ENCODE peak calls at places on chromosomes 3 and 15, in ten cellular contexts. G is osteocyte; I is activated CD8-positive, alpha-beta T cell treated with anti-CD3 and anti-CD28 coated beads for 36 hours; H is upper lobe of right lung; J is epithelial cell of esophagus; E is kidney epithelial cell; U is omental fat pad; S is cardiac fibroblast; B is AG09309; V is GM13976. K is an unnamed sample.

GRCh38 chr15:57747206-57747605 is 40.7 kb downstream of the POLR2M start:
- DNase-seq in G (no peak), I (peak), H (peak), J (peak), E (no peak), U (no peak), S (peak), B (no peak), V (no peak), K (peak)

GRCh38 chr3:159077860-159078259 is 276.0 kb downstream of the MFSD1 start:
- DNase-seq in G (no peak), I (no peak), H (no peak), J (peak), E (no peak), U (no peak), S (peak), B (peak), V (no peak), K (no peak)

GRCh38 chr3:108388136-108389132 is 92.1 kb downstream of the HHLA2 start:
- DNase-seq in G (no peak), I (peak), H (no peak), J (no peak), E (no peak), U (no peak), S (no peak), B (no peak), V (peak), K (no peak)

GRCh38 chr3:106943071-106943470 is 434.2 kb upstream of the CCDC54 start:
- DNase-seq in G (no peak), I (no peak), H (no peak), J (no peak), E (no peak), U (no peak), S (peak), B (no peak), V (no peak), K (no peak)

GRCh38 chr15:92899910-92900711 is at the start of gene CHD2:
- DNase-seq in G (no peak), I (peak), H (peak), J (peak), E (no peak), U (no peak), S (peak), B (peak), V (peak), K (peak)

GRCh38 chr3:87318609-87319008 is 42.2 kb upstream of the POU1F1 start:
- DNase-seq in G (no peak), I (no peak), H (no peak), J (no peak), E (no peak), U (no peak), S (peak), B (peak), V (no peak), K (no peak)

GRCh38 chr15:83210619-83211018 is 3.0 kb upstream of the HDGFL3 start:
- DNase-seq in G (no peak), I (no peak), H (no peak), J (peak), E (peak), U (no peak), S (peak), B (no peak), V (no peak), K (no peak)

GRCh38 chr3:192038726-192039125 is 577.8 kb downstream of the PYDC2 start:
- DNase-seq in G (no peak), I (no peak), H (no peak), J (peak), E (peak), U (no peak), S (peak), B (no peak), V (no peak), K (no peak)

GRCh38 chr3:119295816-119296484 is 1.8 kb downstream of the ARHGAP31 start:
- DNase-seq in G (no peak), I (no peak), H (no peak), J (no peak), E (no peak), U (no peak), S (peak), B (peak), V (no peak), K (no peak)

GRCh38 chr3:43894176-43895049 is 203.7 kb downstream of the ABHD5 start:
- DNase-seq in G (no peak), I (peak), H (peak), J (peak), E (no peak), U (no peak), S (peak), B (peak), V (peak), K (peak)

GRCh38 chr15:35481992-35482391 is 64.0 kb downstream of the DPH6 start:
- DNase-seq in G (no peak), I (no peak), H (no peak), J (peak), E (peak), U (no peak), S (peak), B (peak), V (no peak), K (no peak)

GRCh38 chr3:42778644-42779043 is 5.6 kb upstream of the CCDC13 start:
- DNase-seq in G (no peak), I (no peak), H (no peak), J (no peak), E (no peak), U (no peak), S (peak), B (no peak), V (no peak), K (no peak)

GRCh38 chr15:41160639-41161315 is 44.7 kb upstream of the INO80 start:
- DNase-seq in G (no peak), I (no peak), H (peak), J (peak), E (no peak), U (no peak), S (peak), B (no peak), V (no peak), K (no peak)

GRCh38 chr3:77186728-77187127 is 146.8 kb downstream of the ROBO2 start:
- DNase-seq in G (no peak), I (no peak), H (no peak), J (peak), E (peak), U (no peak), S (peak), B (no peak), V (no peak), K (no peak)

GRCh38 chr3:97720417-97720816 is 44.1 kb upstream of the ARL6 start:
- DNase-seq in G (no peak), I (no peak), H (no peak), J (peak), E (no peak), U (no peak), S (peak), B (no peak), V (no peak), K (no peak)

GRCh38 chr3:101070260-101071121 is 77.3 kb upstream of the ABI3BP start:
- DNase-seq in G (no peak), I (peak), H (peak), J (peak), E (no peak), U (peak), S (peak), B (no peak), V (peak), K (peak)

GRCh38 chr3:182179631-182180030 is 467.9 kb downstream of the SOX2 start:
- DNase-seq in G (no peak), I (no peak), H (no peak), J (peak), E (no peak), U (no peak), S (no peak), B (no peak), V (no peak), K (no peak)

GRCh38 chr3:159775372-159775961 is 213.2 kb upstream of the IL12A start:
- DNase-seq in G (no peak), I (no peak), H (no peak), J (peak), E (no peak), U (no peak), S (peak), B (peak), V (no peak), K (no peak)

GRCh38 chr3:60803812-60804211 is 447.4 kb downstream of the FHIT start:
- DNase-seq in G (no peak), I (no peak), H (no peak), J (no peak), E (no peak), U (no peak), S (no peak), B (no peak), V (no peak), K (no peak)

GRCh38 chr15:99253381-99254090 is 2.3 kb downstream of the LRRC28 start:
- DNase-seq in G (no peak), I (peak), H (no peak), J (no peak), E (no peak), U (no peak), S (peak), B (peak), V (no peak), K (no peak)

GRCh38 chr3:140292684-140293083 is 357.7 kb downstream of the CLSTN2 start:
- DNase-seq in G (no peak), I (no peak), H (no peak), J (no peak), E (peak), U (no peak), S (peak), B (peak), V (no peak), K (no peak)

GRCh38 chr3:184583345-184584000 is 21.9 kb downstream of the EPHB3 start:
- DNase-seq in G (no peak), I (no peak), H (no peak), J (no peak), E (no peak), U (no peak), S (no peak), B (no peak), V (no peak), K (no peak)

GRCh38 chr3:192772495-192772894 is 45.2 kb upstream of the FGF12 start:
- DNase-seq in G (no peak), I (peak), H (no peak), J (peak), E (no peak), U (no peak), S (peak), B (peak), V (peak), K (peak)

GRCh38 chr3:58008140-58009025 is at the start of gene FLNB:
- DNase-seq in G (peak), I (peak), H (peak), J (peak), E (no peak), U (no peak), S (peak), B (no peak), V (peak), K (peak)

GRCh38 chr3:46646700-46647099 is 34.4 kb downstream of the FAM240A start:
- DNase-seq in G (peak), I (no peak), H (no peak), J (peak), E (no peak), U (no peak), S (peak), B (peak), V (no peak), K (no peak)

GRCh38 chr15:96622714-96623113 is 292.2 kb downstream of the NR2F2 start:
- DNase-seq in G (no peak), I (no peak), H (no peak), J (no peak), E (no peak), U (no peak), S (no peak), B (no peak), V (no peak), K (no peak)

GRCh38 chr15:25374143-25374542 is 64.7 kb downstream of the UBE3A start:
- DNase-seq in G (no peak), I (no peak), H (no peak), J (no peak), E (no peak), U (no peak), S (no peak), B (no peak), V (no peak), K (no peak)

GRCh38 chr3:189964623-189965022 is 156.1 kb downstream of the P3H2 start:
- DNase-seq in G (no peak), I (no peak), H (no peak), J (no peak), E (no peak), U (no peak), S (no peak), B (no peak), V (no peak), K (no peak)

GRCh38 chr3:58291671-58292338 is 14.2 kb upstream of the RPP14 start:
- DNase-seq in G (no peak), I (no peak), H (no peak), J (no peak), E (no peak), U (no peak), S (no peak), B (no peak), V (no peak), K (no peak)

GRCh38 chr3:23726811-23727548 is 78.8 kb upstream of the UBE2E1 start:
- DNase-seq in G (no peak), I (peak), H (no peak), J (no peak), E (no peak), U (no peak), S (no peak), B (no peak), V (no peak), K (peak)

GRCh38 chr15:20341901-20342605 is 199.5 kb downstream of the GOLGA6L6 start:
- DNase-seq in G (peak), I (peak), H (peak), J (peak), E (no peak), U (peak), S (no peak), B (no peak), V (peak), K (no peak)

GRCh38 chr3:196108075-196108743 is 26.3 kb upstream of the TFRC start:
- DNase-seq in G (no peak), I (no peak), H (no peak), J (peak), E (no peak), U (no peak), S (no peak), B (no peak), V (no peak), K (no peak)

GRCh38 chr15:82647835-82648256 is 683 bp upstream of the CPEB1 start:
- DNase-seq in G (no peak), I (peak), H (no peak), J (no peak), E (no peak), U (no peak), S (no peak), B (no peak), V (no peak), K (no peak)

GRCh38 chr3:193029800-193030199 is 112.1 kb upstream of the MB21D2 start:
- DNase-seq in G (no peak), I (no peak), H (no peak), J (peak), E (no peak), U (no peak), S (no peak), B (no peak), V (no peak), K (no peak)

GRCh38 chr3:69012836-69013255 is 638 bp downstream of the EOGT start:
- DNase-seq in G (no peak), I (peak), H (peak), J (no peak), E (no peak), U (no peak), S (peak), B (no peak), V (peak), K (peak)

GRCh38 chr15:93189562-93189961 is 100.6 kb upstream of the RGMA start:
- DNase-seq in G (no peak), I (no peak), H (no peak), J (no peak), E (no peak), U (no peak), S (no peak), B (no peak), V (no peak), K (no peak)

DNA sequence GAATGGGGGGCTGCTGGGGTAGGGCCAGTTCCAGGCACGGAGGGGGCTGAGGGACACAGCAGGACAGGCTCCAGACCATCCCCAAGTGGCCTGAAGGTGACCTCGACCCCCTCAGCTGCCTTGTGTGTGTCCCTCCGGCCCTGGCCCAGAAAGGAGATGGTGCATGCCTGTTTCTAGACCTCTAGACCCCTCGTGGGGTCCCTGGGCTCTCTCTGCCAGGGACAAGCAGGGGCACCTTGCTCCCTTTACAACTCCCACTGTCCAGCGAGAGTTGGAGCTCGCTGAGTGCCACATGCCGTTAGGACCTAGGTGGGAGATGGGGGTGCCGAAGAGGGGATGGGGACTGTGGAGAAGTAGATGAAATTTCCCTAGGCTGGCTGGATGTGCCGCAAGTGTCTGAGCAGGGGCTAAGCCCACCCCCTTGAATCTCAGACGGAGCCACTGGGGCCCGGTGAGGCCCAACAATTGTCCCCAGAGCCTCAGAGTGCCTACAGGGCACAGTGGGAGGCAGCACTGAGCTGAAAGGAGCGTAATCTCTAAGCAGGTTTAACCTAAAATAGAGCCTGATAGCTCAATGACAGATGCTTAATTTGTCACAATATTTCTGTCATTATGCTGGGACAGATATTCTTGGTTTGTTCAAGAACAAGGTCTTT is 23.7 kb upstream of the KLF13 start:
- DNase-seq in G (peak), I (peak), H (peak), J (no peak), E (no peak), U (no peak), S (no peak), B (no peak), V (peak), K (no peak)
- TF ChIP-seq CTCF in G (no peak), I (peak), H (peak), J (peak), E (no peak), U (no peak), S (no peak), B (peak), V (no peak), K (peak)

DNA sequence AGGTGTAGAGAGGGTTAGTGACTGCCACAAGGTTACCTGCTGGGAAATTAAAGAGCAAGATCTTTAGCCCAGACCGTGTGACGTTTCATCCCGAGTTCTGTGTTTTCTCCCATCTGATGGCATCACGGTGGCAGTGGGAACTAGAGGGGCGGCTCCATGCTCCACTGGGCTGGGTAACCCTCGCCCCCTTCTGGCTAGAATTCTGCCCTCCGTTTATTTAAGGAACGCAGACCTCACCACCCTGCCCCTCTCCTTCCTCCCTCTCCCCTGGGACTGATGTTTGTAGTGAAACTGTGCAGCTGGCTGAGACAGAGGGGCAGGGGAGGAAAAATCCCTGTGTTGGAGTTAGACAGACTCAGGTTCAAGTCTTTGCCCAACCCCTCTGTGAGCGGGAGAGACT is 65.6 kb downstream of the ITGA11 start:
- DNase-seq in G (no peak), I (no peak), H (no peak), J (no peak), E (no peak), U (no peak), S (no peak), B (no peak), V (no peak), K (peak)
- TF ChIP-seq CTCF in G (peak), I (no peak), H (no peak), J (no peak), E (peak), U (no peak), S (peak), B (no peak), V (no peak), K (no peak)

GRCh38 chr3:132265488-132265887 is 51.7 kb upstream of the ACP3 start:
- DNase-seq in G (no peak), I (no peak), H (no peak), J (peak), E (no peak), U (no peak), S (no peak), B (no peak), V (no peak), K (no peak)

GRCh38 chr3:132265008-132265407 is 52.2 kb upstream of the ACP3 start:
- DNase-seq in G (no peak), I (no peak), H (no peak), J (peak), E (no peak), U (no peak), S (no peak), B (no peak), V (no peak), K (no peak)

GRCh38 chr3:132273043-132273442 is 44.2 kb upstream of the ACP3 start:
- DNase-seq in G (no peak), I (no peak), H (no peak), J (no peak), E (no peak), U (no peak), S (no peak), B (no peak), V (no peak), K (no peak)

GRCh38 chr3:132267594-132267993 is 49.6 kb upstream of the ACP3 start:
- DNase-seq in G (no peak), I (no peak), H (no peak), J (no peak), E (no peak), U (no peak), S (no peak), B (no peak), V (no peak), K (no peak)

GRCh38 chr3:132268956-132269355 is 48.3 kb upstream of the ACP3 start:
- DNase-seq in G (no peak), I (peak), H (no peak), J (peak), E (no peak), U (no peak), S (peak), B (no peak), V (no peak), K (peak)
- TF ChIP-seq CTCF in G (peak), I (no peak), H (peak), J (peak), E (peak), U (no peak), S (peak), B (peak), V (peak), K (peak)

GRCh38 chr3:5041315-5041714 is 62.1 kb downstream of the BHLHE40 start:
- DNase-seq in G (no peak), I (no peak), H (no peak), J (no peak), E (no peak), U (no peak), S (no peak), B (no peak), V (no peak), K (no peak)
- TF ChIP-seq CTCF in G (no peak), I (no peak), H (no peak), J (no peak), E (no peak), U (no peak), S (no peak), B (no peak), V (no peak), K (peak)

DNA sequence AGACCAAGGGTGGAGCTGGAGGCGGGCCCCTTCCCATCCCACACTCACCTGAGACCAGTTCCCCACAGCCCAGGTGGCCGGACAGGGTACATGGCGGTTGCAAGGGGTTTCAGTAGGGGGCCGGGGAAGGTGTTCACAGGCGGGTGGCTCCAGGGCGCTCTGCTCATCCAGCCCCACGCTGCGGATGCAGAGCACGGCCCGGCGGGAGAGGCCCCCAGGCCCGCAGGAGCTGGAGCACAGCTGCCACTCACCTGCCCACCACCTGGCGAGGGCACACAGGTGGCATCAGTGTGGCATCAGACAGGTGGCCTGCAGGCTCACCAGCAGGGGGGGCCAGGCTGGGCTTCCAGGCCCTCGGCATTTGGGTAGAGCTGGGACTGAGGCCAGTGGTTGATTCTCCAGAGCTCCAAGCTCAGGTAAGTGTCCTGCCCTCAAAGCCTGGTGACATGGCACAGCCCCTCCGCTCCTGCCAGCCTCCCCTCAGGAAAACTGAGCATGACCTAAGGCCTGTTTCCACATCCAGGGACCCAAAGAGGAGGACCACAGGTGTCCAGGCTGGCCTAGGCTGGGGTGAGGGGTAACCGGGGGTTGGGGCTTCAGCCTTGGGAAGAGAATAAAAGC is 43.8 kb downstream of the ADAMTS7 start:
- DNase-seq in G (no peak), I (no peak), H (peak), J (peak), E (no peak), U (no peak), S (no peak), B (no peak), V (no peak), K (no peak)
- TF ChIP-seq CTCF in G (no peak), I (no peak), H (no peak), J (no peak), E (no peak), U (no peak), S (no peak), B (no peak), V (no peak), K (no peak)

K was measured in NB4.